ENCODE peak calls at places on chromosome 13, in four cellular contexts. X is BE2C, O is T47D, T is iPS-NIHi11. H is an unnamed sample.

GRCh38 chr13:20391597-20392452 is 133.8 kb downstream of the CRYL1 start:
- DNase-seq in O (peak), X (no peak), T (peak), H (no peak)

GRCh38 chr13:113451951-113452421 is 1.3 kb downstream of the ADPRHL1 start:
- DNase-seq in O (no peak), X (no peak), T (no peak), H (no peak)

GRCh38 chr13:37453246-37453645 is 145.3 kb downstream of the POSTN start:
- DNase-seq in X (no peak), O (no peak), T (no peak), H (no peak)

GRCh38 chr13:36822786-36823185 is 3.8 kb downstream of the RFXAP start:
- DNase-seq in T (no peak), X (no peak), O (no peak), H (no peak)

GRCh38 chr13:76455960-76456359 is 430.2 kb downstream of the KCTD12 start:
- DNase-seq in X (no peak), T (no peak), O (no peak), H (no peak)

GRCh38 chr13:19601749-19602725 is 31.4 kb upstream of the MPHOSPH8 start:
- DNase-seq in T (peak), X (peak), O (no peak), H (peak)

GRCh38 chr13:20174656-20175405 is 14.0 kb upstream of the GJA3 start:
- DNase-seq in T (peak), O (no peak), X (peak), H (peak)

GRCh38 chr13:93290503-93290902 is 63.9 kb downstream of the GPC6 start:
- DNase-seq in X (no peak), O (no peak), T (no peak), H (no peak)

GRCh38 chr13:95677564-95678386 is 836 bp downstream of the DNAJC3 start:
- DNase-seq in X (no peak), O (no peak), T (no peak), H (no peak)

GRCh38 chr13:84446972-84447700 is 564.9 kb upstream of the SLITRK1 start:
- DNase-seq in O (no peak), X (peak), T (peak), H (no peak)

GRCh38 chr13:32887617-32888016 is 128.6 kb upstream of the KL start:
- DNase-seq in T (no peak), O (no peak), X (no peak), H (no peak)

GRCh38 chr13:27375686-27376326 is 48.6 kb upstream of the GTF3A start:
- DNase-seq in X (peak), O (no peak), T (peak), H (peak)

GRCh38 chr13:98349731-98350305 is 172.7 kb upstream of the RNF113B start:
- DNase-seq in T (peak), X (peak), O (peak), H (no peak)

GRCh38 chr13:46668302-46668720 is 115.3 kb downstream of the LRCH1 start:
- DNase-seq in X (no peak), T (no peak), O (no peak), H (no peak)

GRCh38 chr13:51000576-51001260 is 91.1 kb downstream of the RNASEH2B start:
- DNase-seq in T (no peak), O (no peak), X (no peak), H (no peak)

GRCh38 chr13:73060251-73061160 is 1.7 kb downstream of the KLF5 start:
- DNase-seq in X (no peak), T (no peak), O (peak), H (no peak)

GRCh38 chr13:31213681-31214289 is 14.0 kb downstream of the B3GLCT start:
- DNase-seq in T (no peak), O (no peak), X (no peak), H (no peak)

GRCh38 chr13:43331676-43332075 is 308.3 kb downstream of the DNAJC15 start:
- DNase-seq in O (no peak), X (no peak), T (no peak), H (no peak)

GRCh38 chr13:53343345-53343744 is 314.7 kb downstream of the OLFM4 start:
- DNase-seq in X (no peak), O (no peak), T (peak), H (no peak)

GRCh38 chr13:44698076-44698475 is 121.9 kb upstream of the TSC22D1 start:
- DNase-seq in X (no peak), O (no peak), T (no peak), H (no peak)

GRCh38 chr13:49838989-49839388 is 46.5 kb upstream of the KPNA3 start:
- DNase-seq in O (no peak), T (no peak), X (no peak), H (no peak)

GRCh38 chr13:60617863-60618733 is 221.1 kb downstream of the TDRD3 start:
- DNase-seq in T (peak), O (peak), X (no peak), H (no peak)

GRCh38 chr13:41178040-41178439 is 16.3 kb downstream of the KBTBD7 start:
- DNase-seq in T (no peak), O (no peak), X (no peak), H (no peak)

GRCh38 chr13:76016799-76017198 is 380.7 kb downstream of the LMO7 start:
- DNase-seq in T (peak), X (peak), O (no peak), H (peak)

GRCh38 chr13:34779171-34779570 is 162.9 kb upstream of the NBEA start:
- DNase-seq in T (no peak), O (no peak), X (no peak), H (no peak)

GRCh38 chr13:53216767-53217166 is 188.2 kb downstream of the OLFM4 start:
- DNase-seq in X (no peak), T (no peak), O (no peak), H (no peak)

GRCh38 chr13:73741111-73741510 is 393.1 kb downstream of the KLF12 start:
- DNase-seq in X (no peak), O (no peak), T (no peak), H (no peak)

GRCh38 chr13:46804391-46804815 is 7.4 kb upstream of the ESD start:
- DNase-seq in X (no peak), O (no peak), T (no peak), H (no peak)

H was measured in stimulated activated naive B cell treated with anti-CD40 and anti-IgM and Interleukin-4, amounts not matched to agents 10 μg/mL and 1 μg/mL and 100 μg/mL, for 72 hours.